ENCODE peak calls at places on chromosomes 5 and 9, in four cellular contexts. V, C, Y and J are unnamed samples.

GRCh38 chr5:126178521-126178920 is 244.7 kb upstream of the GRAMD2B start:
- DNase-seq in C (no peak), Y (no peak), V (peak), J (no peak)

GRCh38 chr9:32404402-32404801 is 20.0 kb downstream of the ACO1 start:
- DNase-seq in C (no peak), V (no peak), Y (no peak), J (no peak)

GRCh38 chr5:1419476-1420210 is 25.6 kb downstream of the SLC6A3 start:
- DNase-seq in V (no peak), Y (no peak), C (peak), J (no peak)

GRCh38 chr9:89478821-89479668 is 18.9 kb downstream of the SEMA4D start:
- DNase-seq in Y (no peak), C (peak), V (no peak), J (no peak)

GRCh38 chr9:97237311-97237786 is 70.1 kb upstream of the CCDC180 start:
- DNase-seq in Y (no peak), V (no peak), C (no peak), J (no peak)

GRCh38 chr9:38622083-38622674 is 1.8 kb upstream of the ANKRD18A start:
- DNase-seq in Y (no peak), C (peak), V (no peak), J (peak)

GRCh38 chr9:121182976-121183375 is 18.7 kb downstream of the RAB14 start:
- DNase-seq in V (no peak), Y (no peak), C (no peak), J (no peak)

GRCh38 chr5:125722550-125722949 is 700.7 kb upstream of the GRAMD2B start:
- DNase-seq in Y (no peak), V (peak), C (no peak), J (no peak)

GRCh38 chr5:116573617-116574431 is 799 bp downstream of the SEMA6A start:
- DNase-seq in V (no peak), Y (peak), C (peak), J (peak)

GRCh38 chr9:134962065-134962997 is 44.6 kb upstream of the FCN1 start:
- DNase-seq in V (no peak), Y (no peak), C (peak), J (peak)

GRCh38 chr5:127947886-127948285 is 135.7 kb upstream of the SLC12A2 start:
- DNase-seq in C (no peak), Y (no peak), V (no peak), J (no peak)

GRCh38 chr9:4097490-4097889 is 202.4 kb downstream of the GLIS3 start:
- DNase-seq in C (no peak), Y (no peak), V (no peak), J (no peak)

GRCh38 chr5:141234109-141234508 is 11.0 kb downstream of the PCDHB14 start:
- DNase-seq in Y (no peak), C (peak), V (peak), J (no peak)

GRCh38 chr5:171317225-171317624 is 8.2 kb downstream of the TLX3 start:
- DNase-seq in V (no peak), C (no peak), Y (no peak), J (no peak)

GRCh38 chr9:70590264-70590646 is 175.8 kb upstream of the KLF9 start:
- DNase-seq in V (peak), Y (no peak), C (no peak), J (no peak)

GRCh38 chr5:27639005-27639612 is 600.7 kb upstream of the CDH9 start:
- DNase-seq in V (no peak), C (no peak), Y (no peak), J (no peak)

GRCh38 chr9:131084661-131085369 is 11.5 kb upstream of the AIF1L start:
- DNase-seq in C (no peak), V (no peak), Y (no peak), J (no peak)